ENCODE peak calls at places on chromosomes 13 and 19, in five cellular contexts. M, J, Z, L and Q are unnamed samples.

GRCh38 chr19:48738557-48739399 is 1.6 kb downstream of the RASIP1 start:
- DNase-seq in J (peak), M (peak), L (peak), Z (peak), Q (peak)

GRCh38 chr13:37375071-37375470 is 223.5 kb downstream of the POSTN start:
- DNase-seq in M (no peak), L (no peak), Z (no peak), J (no peak), Q (no peak)

GRCh38 chr13:36395280-36395679 is 37.0 kb upstream of the CCNA1 start:
- DNase-seq in M (no peak), Z (peak), L (no peak), J (no peak), Q (peak)

GRCh38 chr19:7928741-7929701 is 3.1 kb upstream of the CTXN1 start:
- DNase-seq in L (no peak), M (no peak), Z (peak), J (peak), Q (peak)

GRCh38 chr13:111632906-111633305 is 312.5 kb downstream of the TEX29 start:
- DNase-seq in Z (no peak), L (peak), J (peak), M (no peak), Q (no peak)

GRCh38 chr13:92530364-92530763 is 696.2 kb upstream of the GPC6 start:
- DNase-seq in Z (no peak), L (no peak), M (no peak), J (no peak), Q (no peak)

GRCh38 chr19:31350033-31350692 is 927 bp upstream of the TSHZ3 start:
- DNase-seq in J (no peak), L (no peak), Z (no peak), M (no peak), Q (peak)

GRCh38 chr13:89967701-89968100 is 1379.8 kb upstream of the MIR17HG start:
- DNase-seq in L (no peak), Z (no peak), J (no peak), M (no peak), Q (no peak)

GRCh38 chr13:93925976-93926375 is 553.5 kb downstream of the DCT start:
- DNase-seq in L (no peak), Z (no peak), M (no peak), J (no peak), Q (peak)

GRCh38 chr19:14505488-14506239 is 9.7 kb upstream of the GIPC1 start:
- DNase-seq in L (no peak), Z (peak), J (peak), M (no peak), Q (peak)

GRCh38 chr19:30362156-30362754 is 9.9 kb upstream of the ZNF536 start:
- DNase-seq in Z (no peak), M (no peak), J (no peak), L (no peak), Q (no peak)

GRCh38 chr13:35252536-35253205 is 223.8 kb downstream of the MAB21L1 start:
- DNase-seq in L (no peak), J (peak), M (no peak), Z (no peak), Q (no peak)

GRCh38 chr13:111065698-111066097 is 49.4 kb upstream of the ARHGEF7 start:
- DNase-seq in M (no peak), Z (no peak), J (no peak), L (no peak), Q (no peak)

GRCh38 chr19:40403262-40403984 is 9.8 kb downstream of the PRX start:
- DNase-seq in Z (peak), L (peak), J (peak), M (peak), Q (peak)

GRCh38 chr19:6412111-6412999 is 12.3 kb downstream of the KHSRP start:
- DNase-seq in M (no peak), Z (peak), J (peak), L (peak), Q (no peak)

GRCh38 chr19:2449019-2449418 is 7.7 kb downstream of the LMNB2 start:
- DNase-seq in L (no peak), Z (peak), J (no peak), M (no peak), Q (no peak)

GRCh38 chr19:35446194-35446593 is 1.9 kb upstream of the FFAR2 start:
- DNase-seq in L (no peak), M (no peak), J (no peak), Z (no peak), Q (no peak)

GRCh38 chr13:93201992-93202558 is 24.5 kb upstream of the GPC6 start:
- DNase-seq in M (no peak), Z (no peak), L (no peak), J (no peak), Q (no peak)

GRCh38 chr19:3123088-3123721 is 12.6 kb upstream of the GNA15 start:
- DNase-seq in L (no peak), J (no peak), Z (no peak), M (no peak), Q (no peak)

GRCh38 chr13:33761744-33762143 is 56.2 kb upstream of the RFC3 start:
- DNase-seq in L (no peak), M (no peak), J (peak), Z (no peak), Q (no peak)

GRCh38 chr13:98202026-98202425 is 25.0 kb upstream of the RNF113B start:
- DNase-seq in Z (no peak), L (no peak), M (no peak), J (no peak), Q (no peak)

GRCh38 chr19:44741258-44741731 is 7.2 kb upstream of the BCL3 start:
- DNase-seq in M (no peak), Z (no peak), L (no peak), J (no peak), Q (peak)

GRCh38 chr13:25821761-25822160 is 230.1 kb downstream of the SHISA2 start:
- DNase-seq in J (no peak), L (no peak), M (no peak), Z (no peak), Q (no peak)

GRCh38 chr19:41545547-41545946 is 30.4 kb upstream of the CEACAM21 start:
- DNase-seq in L (no peak), Z (no peak), M (no peak), J (no peak), Q (no peak)

GRCh38 chr19:46499692-46500091 is 4.0 kb upstream of the PNMA8B start:
- DNase-seq in L (no peak), M (no peak), J (no peak), Z (no peak), Q (no peak)

GRCh38 chr19:33758541-33759013 is 38.1 kb upstream of the KCTD15 start:
- DNase-seq in L (no peak), Z (no peak), J (no peak), M (no peak), Q (no peak)

GRCh38 chr13:88196106-88196505 is 524.9 kb downstream of the SLITRK5 start:
- DNase-seq in J (no peak), M (no peak), L (no peak), Z (no peak), Q (no peak)

GRCh38 chr13:33080962-33081655 is 64.9 kb downstream of the KL start:
- DNase-seq in L (no peak), J (no peak), Z (no peak), M (no peak), Q (no peak)

GRCh38 chr13:80339578-80339840 is 1.4 kb downstream of the SPRY2 start:
- DNase-seq in Z (no peak), J (no peak), M (peak), L (no peak), Q (no peak)

GRCh38 chr19:15251010-15251748 is 18.9 kb upstream of the EPHX3 start:
- DNase-seq in J (no peak), L (no peak), Z (no peak), M (no peak), Q (peak)

GRCh38 chr13:30341815-30342570 is 34.6 kb upstream of the KATNAL1 start:
- DNase-seq in J (no peak), L (no peak), Z (peak), M (no peak), Q (peak)
- H3K23ac ChIP-seq in J (no peak), L (no peak), Z (no peak), M (no peak), Q (no peak)

GRCh38 chr13:54975676-54976075 is 1947.1 kb downstream of the OLFM4 start:
- DNase-seq in L (no peak), Z (no peak), J (no peak), M (no peak), Q (no peak)

GRCh38 chr13:54980651-54981050 is 1952.0 kb downstream of the OLFM4 start:
- DNase-seq in Z (no peak), L (no peak), J (no peak), M (no peak), Q (peak)
- H3K9ac ChIP-seq in Z (no peak), L (no peak), J (no peak), M (no peak), Q (no peak)

DNA sequence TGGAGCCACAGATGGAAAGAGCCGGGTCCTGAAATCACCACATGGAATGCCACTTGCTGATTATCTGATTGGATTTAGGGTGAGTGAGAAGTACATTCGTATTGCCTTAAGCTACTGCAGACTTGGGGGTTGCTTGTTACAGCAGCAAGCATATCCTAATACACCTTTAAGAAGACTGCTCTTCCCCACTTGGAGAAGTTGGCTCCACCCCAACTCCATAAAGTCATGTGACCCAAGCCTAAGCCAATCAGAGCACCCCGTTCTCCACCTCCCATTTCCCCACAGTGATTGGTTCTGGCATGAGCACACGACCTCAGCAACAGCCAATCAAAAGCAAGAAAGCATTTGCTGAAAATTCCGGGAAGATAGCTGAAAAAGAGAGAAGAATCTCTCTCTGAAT is 23.1 kb downstream of the CACNA1A start:
- DNase-seq in M (no peak), J (no peak), Z (no peak), L (no peak), Q (no peak)
- H2BK12ac ChIP-seq in M (no peak), J (no peak), Z (no peak), L (no peak), Q (no peak)

GRCh38 chr19:17244618-17245534 is 843 bp downstream of the NR2F6 start:
- DNase-seq in L (no peak), J (no peak), Z (no peak), M (no peak), Q (no peak)
- H3K23ac ChIP-seq in L (no peak), J (no peak), Z (no peak), M (peak), Q (no peak)